ENCODE peak calls at places on chromosome 14, in five cellular contexts. H, P, G, S and E are unnamed samples.

GRCh38 chr14:75626857-75627256 is 33.8 kb downstream of the ERG28 start:
- DNase-seq in H (no peak), P (no peak), G (no peak), S (no peak), E (no peak)

GRCh38 chr14:103618999-103619398 is 10.0 kb upstream of the KLC1 start:
- DNase-seq in H (no peak), P (no peak), G (no peak), S (no peak), E (no peak)

GRCh38 chr14:73491256-73491976 is 683 bp downstream of the RIOX1 start:
- DNase-seq in H (peak), P (no peak), G (peak), S (peak), E (peak)

GRCh38 chr14:104301731-104302460 is 163.5 kb downstream of the KIF26A start:
- DNase-seq in H (no peak), P (no peak), G (no peak), S (no peak), E (no peak)

GRCh38 chr14:68462683-68463082 is 330.2 kb downstream of the ZFP36L1 start:
- DNase-seq in H (no peak), P (no peak), G (no peak), S (no peak), E (no peak)

GRCh38 chr14:21671371-21671770 is 2.2 kb downstream of the OR4E1 start:
- DNase-seq in H (no peak), P (no peak), G (no peak), S (no peak), E (no peak)

GRCh38 chr14:57375156-57375555 is 15.2 kb upstream of the NAA30 start:
- DNase-seq in H (no peak), P (no peak), G (no peak), S (no peak), E (no peak)

GRCh38 chr14:68947802-68948201 is 31.3 kb downstream of the ACTN1 start:
- DNase-seq in H (no peak), P (no peak), G (peak), S (no peak), E (no peak)

GRCh38 chr14:72599579-72600470 is 294.1 kb downstream of the DPF3 start:
- DNase-seq in H (no peak), P (no peak), G (no peak), S (no peak), E (no peak)

GRCh38 chr14:77529213-77529612 is 30.6 kb upstream of the ISM2 start:
- DNase-seq in H (no peak), P (no peak), G (no peak), S (no peak), E (no peak)

GRCh38 chr14:38481939-38482678 is 226.2 kb upstream of the CLEC14A start:
- DNase-seq in H (no peak), P (peak), G (no peak), S (no peak), E (no peak)

GRCh38 chr14:37453985-37454384 is 141.1 kb downstream of the FOXA1 start:
- DNase-seq in H (no peak), P (no peak), G (no peak), S (no peak), E (no peak)

GRCh38 chr14:77988966-77989365 is 181.2 kb upstream of the NRXN3 start:
- DNase-seq in H (no peak), P (no peak), G (no peak), S (no peak), E (no peak)

GRCh38 chr14:99315197-99315596 is 43.2 kb upstream of the BCL11B start:
- DNase-seq in H (no peak), P (no peak), G (no peak), S (no peak), E (no peak)